ENCODE peak calls at places on chromosome 1, in four cellular contexts. One of them, this sample, is unnamed.

GRCh38 chr1:230972855-230973271 is 5.8 kb downstream of the TTC13 start:
- DNase-seq in AG04449: no peak
- DNase-seq in AG10803: peak
- DNase-seq in pancreas: no peak
- DNase-seq in this sample: peak

GRCh38 chr1:11850121-11850520 is 2.5 kb upstream of the NPPA start:
- DNase-seq in AG10803: no peak
- DNase-seq in pancreas: no peak
- DNase-seq in AG04449: no peak
- DNase-seq in this sample: no peak

GRCh38 chr1:152348447-152348846 is 11.4 kb downstream of the FLG2 start:
- DNase-seq in AG04449: no peak
- DNase-seq in pancreas: no peak
- DNase-seq in AG10803: no peak
- DNase-seq in this sample: peak

GRCh38 chr1:43282220-43283195 is 2.9 kb downstream of the C1orf210 start:
- DNase-seq in AG04449: no peak
- DNase-seq in pancreas: no peak
- DNase-seq in AG10803: no peak
- DNase-seq in this sample: no peak

GRCh38 chr1:59856725-59857338 is 42.1 kb downstream of the HOOK1 start:
- DNase-seq in AG04449: no peak
- DNase-seq in pancreas: no peak
- DNase-seq in AG10803: no peak
- DNase-seq in this sample: no peak

GRCh38 chr1:21449906-21450305 is 10.0 kb downstream of the NBPF3 start:
- DNase-seq in AG10803: peak
- DNase-seq in AG04449: no peak
- DNase-seq in pancreas: no peak
- DNase-seq in this sample: no peak

GRCh38 chr1:116412898-116413297 is 39.9 kb downstream of the ATP1A1 start:
- DNase-seq in AG04449: no peak
- DNase-seq in pancreas: no peak
- DNase-seq in AG10803: no peak
- DNase-seq in this sample: no peak

GRCh38 chr1:170932236-170932635 is 3.1 kb upstream of the MROH9 start:
- DNase-seq in AG04449: no peak
- DNase-seq in AG10803: no peak
- DNase-seq in pancreas: no peak
- DNase-seq in this sample: peak

GRCh38 chr1:36609241-36610027 is 126.7 kb upstream of the CSF3R start:
- DNase-seq in AG10803: peak
- DNase-seq in AG04449: no peak
- DNase-seq in pancreas: no peak
- DNase-seq in this sample: peak

GRCh38 chr1:11053758-11054137 is 6.1 kb downstream of the SRM start:
- DNase-seq in AG04449: no peak
- DNase-seq in AG10803: no peak
- DNase-seq in pancreas: no peak
- DNase-seq in this sample: peak

GRCh38 chr1:204819495-204819894 is 51.2 kb upstream of the NFASC start:
- DNase-seq in AG04449: no peak
- DNase-seq in AG10803: no peak
- DNase-seq in pancreas: no peak
- DNase-seq in this sample: no peak

GRCh38 chr1:61131716-61132115 is 49.4 kb downstream of the NFIA start:
- DNase-seq in AG04449: no peak
- DNase-seq in AG10803: no peak
- DNase-seq in pancreas: no peak
- DNase-seq in this sample: no peak

GRCh38 chr1:14603641-14604040 is 5.2 kb downstream of the KAZN start:
- DNase-seq in pancreas: no peak
- DNase-seq in AG04449: no peak
- DNase-seq in AG10803: no peak
- DNase-seq in this sample: no peak

GRCh38 chr1:226646026-226646869 is 92.8 kb downstream of the ITPKB start:
- DNase-seq in AG04449: no peak
- DNase-seq in AG10803: no peak
- DNase-seq in pancreas: peak
- DNase-seq in this sample: no peak

GRCh38 chr1:14371806-14372497 is 226.5 kb upstream of the KAZN start:
- DNase-seq in pancreas: no peak
- DNase-seq in AG10803: peak
- DNase-seq in AG04449: no peak
- DNase-seq in this sample: no peak

GRCh38 chr1:228463559-228464455 is 23.4 kb upstream of the RNF187 start:
- DNase-seq in pancreas: no peak
- DNase-seq in AG10803: no peak
- DNase-seq in AG04449: no peak
- DNase-seq in this sample: peak
- H3K4me3 ChIP-seq in pancreas: no peak
- H3K4me3 ChIP-seq in AG10803: peak
- H3K4me3 ChIP-seq in AG04449: peak
- H3K4me3 ChIP-seq in this sample: peak

GRCh38 chr1:103461171-103462105 is 64.1 kb upstream of the RNPC3 start:
- DNase-seq in AG10803: peak
- DNase-seq in AG04449: no peak
- DNase-seq in pancreas: no peak
- DNase-seq in this sample: peak
- TF ChIP-seq CTCF in AG10803: peak
- TF ChIP-seq CTCF in AG04449: no peak
- TF ChIP-seq CTCF in pancreas: peak
- TF ChIP-seq CTCF in this sample: peak

DNA sequence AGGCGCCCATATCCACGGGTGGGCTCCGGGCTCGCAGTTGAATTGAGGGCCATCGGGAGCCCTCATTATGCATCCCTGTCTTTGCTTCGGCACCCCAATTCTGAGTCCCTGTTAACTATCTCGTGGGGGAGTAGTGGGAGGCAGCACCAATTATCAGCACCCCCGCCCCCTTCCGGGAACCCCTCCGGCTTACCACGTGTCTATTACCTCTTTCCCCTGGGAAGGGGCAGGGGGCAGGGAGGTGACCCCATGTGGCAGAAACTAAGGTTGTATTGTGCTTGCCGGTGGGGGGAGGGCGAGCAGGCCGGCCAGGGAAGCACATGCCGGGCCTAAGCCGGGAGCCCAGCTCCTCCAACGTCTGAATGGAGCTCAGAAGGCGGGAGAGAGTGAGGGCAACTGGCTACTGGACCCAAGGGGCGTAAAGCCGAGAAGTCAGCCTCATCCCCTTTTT is 1.0 kb downstream of the LIN28A start:
- DNase-seq in AG10803: no peak
- DNase-seq in AG04449: no peak
- DNase-seq in pancreas: no peak
- DNase-seq in this sample: no peak
- H3K4me3 ChIP-seq in AG10803: no peak
- H3K4me3 ChIP-seq in AG04449: no peak
- H3K4me3 ChIP-seq in pancreas: no peak
- H3K4me3 ChIP-seq in this sample: no peak

GRCh38 chr1:5640845-5641244 is 351.4 kb downstream of the NPHP4 start:
- DNase-seq in pancreas: no peak
- DNase-seq in AG04449: no peak
- DNase-seq in AG10803: no peak
- DNase-seq in this sample: peak
- TF ChIP-seq CTCF in pancreas: no peak
- TF ChIP-seq CTCF in AG04449: no peak
- TF ChIP-seq CTCF in AG10803: no peak
- TF ChIP-seq CTCF in this sample: no peak

GRCh38 chr1:183870351-183871077 is 65.6 kb downstream of the RGL1 start:
- DNase-seq in pancreas: no peak
- DNase-seq in AG04449: no peak
- DNase-seq in AG10803: peak
- DNase-seq in this sample: no peak
- H3K4me3 ChIP-seq in pancreas: no peak
- H3K4me3 ChIP-seq in AG04449: no peak
- H3K4me3 ChIP-seq in AG10803: no peak
- H3K4me3 ChIP-seq in this sample: no peak

This sample was measured in GM12865.